ENCODE peak calls at places on chromosome 3, in five cellular contexts. One of them, this sample, is unnamed.

GRCh38 chr3:188807002-188807401 is 364.8 kb upstream of the TPRG1 start:
- DNase-seq in tibial artery: no peak
- DNase-seq in activated CD4-positive, alpha-beta memory T cell treated with anti-CD3 and anti-CD28 coated beads, Interleukin-2, amount 10 ng/mL, durations not matched to agents 7 days and 5 days: no peak
- DNase-seq in hypothalamus: no peak
- DNase-seq in H9: no peak
- DNase-seq in this sample: no peak

GRCh38 chr3:44913868-44914468 is 39.6 kb downstream of the TGM4 start:
- DNase-seq in hypothalamus: peak
- DNase-seq in H9: peak
- DNase-seq in tibial artery: peak
- DNase-seq in activated CD4-positive, alpha-beta memory T cell treated with anti-CD3 and anti-CD28 coated beads, Interleukin-2, amount 10 ng/mL, durations not matched to agents 7 days and 5 days: peak
- DNase-seq in this sample: peak

GRCh38 chr3:55725681-55726500 is 238.8 kb upstream of the WNT5A start:
- DNase-seq in activated CD4-positive, alpha-beta memory T cell treated with anti-CD3 and anti-CD28 coated beads, Interleukin-2, amount 10 ng/mL, durations not matched to agents 7 days and 5 days: no peak
- DNase-seq in H9: no peak
- DNase-seq in hypothalamus: no peak
- DNase-seq in tibial artery: no peak
- DNase-seq in this sample: no peak

GRCh38 chr3:47380026-47380600 is 708 bp upstream of the PTPN23 start:
- DNase-seq in H9: no peak
- DNase-seq in tibial artery: no peak
- DNase-seq in activated CD4-positive, alpha-beta memory T cell treated with anti-CD3 and anti-CD28 coated beads, Interleukin-2, amount 10 ng/mL, durations not matched to agents 7 days and 5 days: no peak
- DNase-seq in hypothalamus: no peak
- DNase-seq in this sample: no peak

GRCh38 chr3:31079691-31080090 is 185.2 kb upstream of the GADL1 start:
- DNase-seq in hypothalamus: no peak
- DNase-seq in tibial artery: no peak
- DNase-seq in H9: no peak
- DNase-seq in activated CD4-positive, alpha-beta memory T cell treated with anti-CD3 and anti-CD28 coated beads, Interleukin-2, amount 10 ng/mL, durations not matched to agents 7 days and 5 days: no peak
- DNase-seq in this sample: no peak

GRCh38 chr3:139307601-139308146 is 36.1 kb upstream of the MRPS22 start:
- DNase-seq in tibial artery: no peak
- DNase-seq in H9: no peak
- DNase-seq in activated CD4-positive, alpha-beta memory T cell treated with anti-CD3 and anti-CD28 coated beads, Interleukin-2, amount 10 ng/mL, durations not matched to agents 7 days and 5 days: no peak
- DNase-seq in hypothalamus: no peak
- DNase-seq in this sample: no peak

GRCh38 chr3:11624161-11624560 is 19.6 kb downstream of the VGLL4 start:
- DNase-seq in hypothalamus: no peak
- DNase-seq in H9: no peak
- DNase-seq in activated CD4-positive, alpha-beta memory T cell treated with anti-CD3 and anti-CD28 coated beads, Interleukin-2, amount 10 ng/mL, durations not matched to agents 7 days and 5 days: peak
- DNase-seq in tibial artery: no peak
- DNase-seq in this sample: no peak

GRCh38 chr3:190193210-190193609 is 72.5 kb upstream of the P3H2 start:
- DNase-seq in H9: no peak
- DNase-seq in tibial artery: no peak
- DNase-seq in activated CD4-positive, alpha-beta memory T cell treated with anti-CD3 and anti-CD28 coated beads, Interleukin-2, amount 10 ng/mL, durations not matched to agents 7 days and 5 days: no peak
- DNase-seq in hypothalamus: no peak
- DNase-seq in this sample: no peak

GRCh38 chr3:52845691-52846426 is 11.0 kb upstream of the MUSTN1 start:
- DNase-seq in activated CD4-positive, alpha-beta memory T cell treated with anti-CD3 and anti-CD28 coated beads, Interleukin-2, amount 10 ng/mL, durations not matched to agents 7 days and 5 days: no peak
- DNase-seq in hypothalamus: no peak
- DNase-seq in H9: no peak
- DNase-seq in tibial artery: no peak
- DNase-seq in this sample: peak

GRCh38 chr3:33077976-33078375 is 19.0 kb downstream of the GLB1 start:
- DNase-seq in H9: no peak
- DNase-seq in hypothalamus: no peak
- DNase-seq in tibial artery: no peak
- DNase-seq in activated CD4-positive, alpha-beta memory T cell treated with anti-CD3 and anti-CD28 coated beads, Interleukin-2, amount 10 ng/mL, durations not matched to agents 7 days and 5 days: no peak
- DNase-seq in this sample: no peak